ENCODE peak calls at places on chromosomes 2 and 18, in six cellular contexts. Q, B, K, I, U and J are unnamed samples.
A peak's percentile ranks its signal among the peaks of the same experiment; 100 is the strongest.

GRCh38 chr18:78408623-78409022 is 571.0 kb upstream of the SALL3 start:
- DNase-seq in I (no peak), K (no peak), U (no peak), B (no peak), Q (no peak), J (no peak)

GRCh38 chr18:41745166-41746049 is 209.6 kb upstream of the PIK3C3 start:
- DNase-seq in I (no peak), B (no peak), Q (peak; percentile 41), U (peak; percentile 58), K (no peak), J (peak; percentile 63)

GRCh38 chr18:12911025-12911927 is 27.2 kb upstream of the PTPN2 start:
- DNase-seq in B (peak; percentile 45), K (no peak), Q (no peak), U (peak; percentile 6), I (no peak), J (no peak)

GRCh38 chr2:72689579-72690170 is 136.2 kb downstream of the EXOC6B start:
- DNase-seq in K (no peak), U (no peak), B (no peak), Q (no peak), I (no peak), J (no peak)

GRCh38 chr2:241315879-241316700 is at the start of gene SEPTIN2:
- DNase-seq in K (no peak), B (peak; percentile 74), I (peak; percentile 52), Q (peak; percentile 41), U (peak; percentile 63), J (peak; percentile 62)

GRCh38 chr2:221997100-221997499 is 301.7 kb downstream of the PAX3 start:
- DNase-seq in B (no peak), U (peak; percentile 73), I (no peak), Q (peak; percentile 78), K (peak; percentile 83), J (no peak)

GRCh38 chr2:231929961-231930600 is 3.9 kb upstream of the NPPC start:
- DNase-seq in Q (no peak), B (no peak), U (peak; percentile 13), I (no peak), K (no peak), J (peak; percentile 37)

GRCh38 chr2:71459084-71459431 is 5.7 kb downstream of the DYSF start:
- DNase-seq in B (no peak), U (no peak), I (no peak), Q (no peak), K (no peak), J (no peak)